ENCODE peak calls at places on chromosomes 1 and 21, in six cellular contexts. T, W, K, R, Z and J are unnamed samples.

GRCh38 chr1:7839526-7839925 is 13.3 kb downstream of the UTS2 start:
- DNase-seq in W (no peak), R (no peak), T (no peak), Z (no peak), K (no peak), J (no peak)

GRCh38 chr1:165367375-165367993 is 11.0 kb upstream of the LMX1A start:
- DNase-seq in R (peak), Z (peak), K (peak), W (peak), T (peak), J (peak)

GRCh38 chr1:46171872-46172271 is 3.0 kb upstream of the TSPAN1 start:
- DNase-seq in W (no peak), T (no peak), R (no peak), Z (no peak), K (no peak), J (peak)

GRCh38 chr1:168266644-168267186 is 14.0 kb upstream of the TBX19 start:
- DNase-seq in K (no peak), Z (peak), T (no peak), W (peak), R (peak), J (no peak)

GRCh38 chr1:35431173-35431599 is 126.0 kb downstream of the KIAA0319L start:
- DNase-seq in Z (peak), K (no peak), W (no peak), T (no peak), R (peak), J (no peak)

GRCh38 chr1:9195651-9196050 is 38.9 kb upstream of the H6PD start:
- DNase-seq in R (no peak), Z (no peak), K (peak), W (no peak), T (no peak), J (no peak)

GRCh38 chr1:248828845-248829244 is 3.1 kb upstream of the SH3BP5L start:
- DNase-seq in Z (peak), R (peak), T (no peak), K (no peak), W (no peak), J (no peak)

GRCh38 chr1:161382214-161383019 is 14.7 kb upstream of the CFAP126 start:
- DNase-seq in T (no peak), Z (peak), K (peak), R (peak), W (no peak), J (no peak)

GRCh38 chr1:85502625-85503083 is 37.7 kb upstream of the DDAH1 start:
- DNase-seq in K (peak), Z (peak), R (peak), W (peak), T (peak), J (no peak)

GRCh38 chr1:153343811-153344717 is 4.6 kb downstream of the PGLYRP4 start:
- DNase-seq in K (peak), T (no peak), Z (no peak), R (peak), W (no peak), J (peak)

GRCh38 chr1:48069662-48070432 is 72.7 kb upstream of the TRABD2B start:
- DNase-seq in K (no peak), R (peak), T (no peak), Z (peak), W (no peak), J (no peak)

GRCh38 chr1:208034135-208034534 is 123.2 kb upstream of the CD34 start:
- DNase-seq in W (no peak), Z (no peak), R (no peak), T (no peak), K (no peak), J (no peak)

GRCh38 chr1:29543586-29543985 is 307.3 kb downstream of the PTPRU start:
- DNase-seq in W (no peak), Z (no peak), K (no peak), R (no peak), T (no peak), J (no peak)

GRCh38 chr1:229069176-229069575 is 201.7 kb upstream of the RAB4A start:
- DNase-seq in Z (no peak), W (no peak), T (no peak), R (no peak), K (no peak), J (no peak)

GRCh38 chr1:44808938-44809917 is 905 bp downstream of the BTBD19 start:
- DNase-seq in T (peak), W (peak), Z (peak), R (peak), K (peak), J (no peak)

GRCh38 chr1:32464716-32465540 is at the start of gene ZBTB8B:
- DNase-seq in T (peak), Z (peak), W (peak), R (peak), K (peak), J (peak)

GRCh38 chr1:3768811-3769390 is 3.6 kb upstream of the SMIM1 start:
- DNase-seq in K (no peak), W (no peak), Z (no peak), T (no peak), R (no peak), J (no peak)

GRCh38 chr1:248714248-248714647 is 11.7 kb upstream of the OR14I1 start:
- DNase-seq in R (no peak), K (no peak), T (no peak), Z (no peak), W (no peak), J (no peak)

GRCh38 chr1:22229374-22229773 is 86.5 kb upstream of the WNT4 start:
- DNase-seq in W (no peak), K (no peak), Z (peak), T (no peak), R (peak), J (no peak)

GRCh38 chr1:240967070-240967724 is 355.2 kb upstream of the GREM2 start:
- DNase-seq in Z (no peak), R (no peak), W (no peak), T (no peak), K (no peak), J (no peak)

GRCh38 chr1:208148380-208148779 is 95.8 kb downstream of the PLXNA2 start:
- DNase-seq in W (no peak), T (no peak), K (no peak), R (no peak), Z (no peak), J (no peak)

GRCh38 chr1:29649375-29650040 is 413.2 kb downstream of the PTPRU start:
- DNase-seq in W (peak), T (no peak), R (no peak), K (no peak), Z (no peak), J (no peak)

GRCh38 chr1:4654764-4655673 is 610 bp downstream of the AJAP1 start:
- DNase-seq in T (no peak), K (no peak), W (no peak), R (no peak), Z (no peak), J (no peak)

GRCh38 chr1:112335351-112335750 is 60.7 kb upstream of the CTTNBP2NL start:
- DNase-seq in T (no peak), K (no peak), R (no peak), W (no peak), Z (no peak), J (no peak)

DNA sequence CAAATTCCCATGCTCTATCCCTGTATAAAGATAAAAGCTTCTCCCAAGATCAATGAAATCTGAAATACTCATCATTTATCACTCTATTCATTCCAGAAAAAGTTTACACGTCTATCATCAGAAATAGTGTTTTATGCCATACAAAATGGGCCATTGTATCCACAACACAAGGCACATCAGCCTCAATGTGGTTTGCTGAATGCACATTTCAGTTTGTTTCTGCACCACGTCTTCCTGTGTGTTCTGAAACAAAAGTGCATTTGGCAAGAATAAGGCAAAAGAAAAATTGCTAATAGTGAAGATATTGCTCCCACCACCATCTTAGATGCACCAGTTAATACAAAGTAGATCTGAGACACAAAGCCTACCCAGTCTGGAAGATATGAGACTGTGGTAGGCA is 89.6 kb upstream of the ETS2 start:
- DNase-seq in T (no peak), W (no peak), K (no peak), Z (no peak), R (no peak), J (no peak)
- TF ChIP-seq CTCF in T (no peak), W (no peak), K (no peak), Z (no peak), R (no peak), J (no peak)

GRCh38 chr1:59666106-59666505 is 148.6 kb upstream of the HOOK1 start:
- DNase-seq in K (no peak), Z (no peak), R (peak), T (no peak), W (no peak), J (no peak)
- TF ChIP-seq CTCF in K (no peak), Z (peak), R (no peak), T (peak), W (no peak), J (no peak)

GRCh38 chr1:17869826-17870225 is 114.7 kb downstream of the ACTL8 start:
- DNase-seq in R (peak), Z (peak), K (no peak), T (no peak), W (no peak), J (no peak)

GRCh38 chr1:17873007-17873675 is 118.0 kb downstream of the ACTL8 start:
- DNase-seq in T (peak), Z (no peak), K (no peak), R (no peak), W (no peak), J (no peak)

GRCh38 chr1:17874231-17874630 is 119.1 kb downstream of the ACTL8 start:
- DNase-seq in T (no peak), K (no peak), R (peak), W (no peak), Z (peak), J (no peak)

GRCh38 chr1:17867470-17867869 is 112.3 kb downstream of the ACTL8 start:
- DNase-seq in R (no peak), Z (no peak), W (no peak), K (no peak), T (no peak), J (no peak)

GRCh38 chr1:17870679-17871078 is 115.5 kb downstream of the ACTL8 start:
- DNase-seq in T (no peak), W (no peak), R (no peak), K (no peak), Z (no peak), J (no peak)
- TF ChIP-seq CTCF in T (no peak), W (no peak), R (no peak), K (no peak), Z (no peak), J (no peak)

GRCh38 chr1:11674488-11674887 is 6.5 kb downstream of the MAD2L2 start:
- DNase-seq in K (no peak), W (no peak), R (no peak), Z (no peak), T (no peak), J (no peak)

GRCh38 chr1:11678442-11678841 is 2.5 kb downstream of the MAD2L2 start:
- DNase-seq in K (no peak), Z (no peak), W (no peak), T (no peak), R (no peak), J (no peak)

GRCh38 chr1:11673089-11673769 is 7.7 kb downstream of the MAD2L2 start:
- DNase-seq in W (no peak), K (no peak), R (no peak), Z (no peak), T (no peak), J (no peak)

GRCh38 chr1:11675362-11675761 is 5.6 kb downstream of the MAD2L2 start:
- DNase-seq in W (no peak), K (no peak), Z (no peak), R (no peak), T (no peak), J (no peak)

DNA sequence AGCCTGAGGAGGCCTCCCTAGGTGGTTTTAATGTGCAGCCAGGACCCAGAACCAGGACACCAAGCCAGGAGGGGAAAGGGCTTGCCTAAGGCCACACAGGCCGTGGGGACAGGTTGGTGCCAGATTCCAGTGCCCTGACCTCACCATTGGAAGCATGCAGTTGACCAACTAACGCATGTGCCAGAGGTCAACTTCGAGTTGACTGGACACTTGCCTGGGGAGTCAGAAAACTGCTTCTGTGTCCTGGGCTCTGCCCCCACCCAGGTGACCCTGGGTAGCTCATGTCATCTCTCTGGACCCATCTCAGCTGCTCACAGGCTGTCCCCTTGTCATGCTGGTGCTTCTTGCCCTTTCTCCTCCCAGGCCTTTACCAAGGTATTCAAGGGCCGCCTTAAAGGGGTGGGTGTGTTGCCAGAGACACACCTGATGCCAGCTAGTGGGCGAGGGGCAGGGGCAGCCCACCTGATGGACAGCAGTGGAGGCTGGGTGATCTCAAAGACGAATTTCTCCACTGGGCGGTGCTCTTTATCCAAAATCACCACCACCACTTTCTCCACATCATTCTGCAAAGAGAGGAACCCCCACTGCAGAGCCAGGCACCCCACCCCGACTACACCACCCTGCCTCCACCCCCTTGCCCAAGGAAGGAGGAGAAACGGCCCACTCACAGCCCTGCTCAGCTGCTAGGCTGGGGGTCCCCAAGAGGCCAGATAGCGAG is 4.4 kb downstream of the MAD2L2 start:
- DNase-seq in R (no peak), T (no peak), Z (no peak), K (no peak), W (peak), J (no peak)
- TF ChIP-seq CTCF in R (no peak), T (no peak), Z (no peak), K (no peak), W (no peak), J (no peak)

DNA sequence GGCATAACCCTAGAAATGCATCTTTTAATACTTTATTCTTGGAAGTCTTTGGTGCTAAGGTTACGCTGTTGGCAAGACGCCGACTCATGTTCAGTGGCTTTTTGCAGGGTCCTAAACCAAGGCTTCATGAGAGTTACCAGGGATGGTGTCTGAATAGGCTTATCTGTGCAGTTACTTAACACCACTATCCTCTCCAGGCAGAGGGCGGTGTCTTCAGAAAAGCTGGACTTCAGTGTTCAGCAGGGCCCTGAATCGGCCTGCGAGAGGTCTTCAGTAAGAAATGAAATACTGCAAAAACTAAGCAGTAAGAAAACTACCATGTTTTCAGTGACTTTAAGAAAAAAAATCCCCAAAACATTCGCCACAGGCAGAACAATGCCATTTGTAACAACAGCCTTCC is 58.3 kb downstream of the SIM2 start:
- DNase-seq in Z (no peak), W (no peak), T (no peak), R (no peak), K (no peak), J (no peak)
- TF ChIP-seq CTCF in Z (no peak), W (no peak), T (no peak), R (no peak), K (no peak), J (no peak)

GRCh38 chr1:65001238-65001792 is 35.0 kb upstream of the JAK1 start:
- DNase-seq in R (peak), T (peak), W (peak), K (peak), Z (peak), J (no peak)
- TF ChIP-seq CTCF in R (peak), T (peak), W (no peak), K (no peak), Z (no peak), J (no peak)

DNA sequence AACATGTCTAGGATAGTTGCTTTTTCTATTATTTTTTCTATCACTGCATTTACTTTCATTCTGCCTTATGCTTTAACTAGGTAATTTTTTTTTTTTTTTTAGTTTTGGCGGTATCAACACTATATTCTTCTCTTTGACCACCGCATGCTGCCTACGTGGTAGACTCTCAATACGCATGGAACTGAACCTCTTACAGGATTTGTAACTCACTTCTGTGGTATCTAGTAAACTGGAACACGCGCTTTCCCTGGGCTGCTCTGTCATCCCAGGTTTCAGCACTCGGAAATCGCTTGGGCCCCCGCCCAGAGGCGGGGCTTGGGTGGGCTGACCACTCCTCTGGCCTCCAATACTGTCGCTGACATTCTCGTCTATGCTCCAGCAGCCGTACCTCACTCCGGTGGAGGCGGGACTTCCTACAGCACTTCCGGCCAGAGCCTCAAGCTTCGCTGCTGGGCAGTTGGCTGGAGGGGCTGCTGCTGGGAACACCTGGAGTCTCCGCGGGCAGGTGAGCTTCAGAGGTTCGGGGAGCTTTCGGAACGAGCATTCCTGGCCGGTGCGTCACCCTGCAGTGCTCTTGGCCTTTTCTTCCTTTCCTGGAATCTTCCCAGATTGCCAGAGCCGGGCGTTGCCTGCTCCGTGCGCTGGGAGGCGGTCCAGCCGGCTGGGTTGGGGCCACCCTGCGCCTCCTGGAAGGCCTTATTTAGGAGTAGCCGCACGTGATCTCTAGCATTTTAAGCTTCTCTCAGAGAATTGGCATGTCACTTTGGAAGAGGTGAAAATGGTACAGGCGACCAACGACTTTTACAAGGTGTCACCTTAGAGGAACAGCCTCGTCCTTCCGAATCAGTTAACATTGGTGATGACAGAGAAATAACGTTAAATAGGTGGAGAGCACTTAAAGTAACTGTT is at the start of gene TBCE:
- DNase-seq in K (peak), Z (peak), R (peak), T (peak), W (peak), J (peak)
- TF ChIP-seq CTCF in K (no peak), Z (peak), R (peak), T (no peak), W (no peak), J (peak)

GRCh38 chr1:63532727-63533126 is 9.4 kb downstream of the EFCAB7 start:
- DNase-seq in K (no peak), W (no peak), R (no peak), Z (no peak), T (no peak), J (no peak)

GRCh38 chr1:63537006-63537405 is 13.7 kb downstream of the EFCAB7 start:
- DNase-seq in Z (no peak), K (no peak), R (no peak), T (no peak), W (no peak), J (no peak)

GRCh38 chr1:63534406-63534805 is 11.1 kb downstream of the EFCAB7 start:
- DNase-seq in Z (no peak), W (no peak), R (no peak), K (no peak), T (no peak), J (no peak)

DNA sequence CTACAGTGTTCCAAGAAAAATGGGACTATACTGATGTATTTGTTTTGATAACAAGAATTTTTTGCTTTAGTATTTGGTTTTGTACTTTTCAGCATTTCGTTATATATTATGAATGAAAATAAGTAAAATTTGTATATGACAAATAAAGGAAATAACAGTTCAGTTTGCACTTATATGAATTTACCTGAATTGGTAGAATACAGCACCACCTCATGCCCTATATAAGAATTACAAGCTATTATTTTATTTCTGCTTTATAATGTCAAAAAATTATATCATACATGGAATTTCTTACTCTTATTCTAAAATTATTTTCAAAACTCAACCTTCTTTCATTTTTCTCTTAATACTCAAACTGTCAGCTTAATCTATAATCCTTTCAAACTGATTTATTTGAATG is 14.6 kb downstream of the EFCAB7 start:
- DNase-seq in T (no peak), R (peak), W (no peak), K (no peak), Z (peak), J (no peak)
- TF ChIP-seq CTCF in T (peak), R (peak), W (peak), K (no peak), Z (peak), J (peak)

DNA sequence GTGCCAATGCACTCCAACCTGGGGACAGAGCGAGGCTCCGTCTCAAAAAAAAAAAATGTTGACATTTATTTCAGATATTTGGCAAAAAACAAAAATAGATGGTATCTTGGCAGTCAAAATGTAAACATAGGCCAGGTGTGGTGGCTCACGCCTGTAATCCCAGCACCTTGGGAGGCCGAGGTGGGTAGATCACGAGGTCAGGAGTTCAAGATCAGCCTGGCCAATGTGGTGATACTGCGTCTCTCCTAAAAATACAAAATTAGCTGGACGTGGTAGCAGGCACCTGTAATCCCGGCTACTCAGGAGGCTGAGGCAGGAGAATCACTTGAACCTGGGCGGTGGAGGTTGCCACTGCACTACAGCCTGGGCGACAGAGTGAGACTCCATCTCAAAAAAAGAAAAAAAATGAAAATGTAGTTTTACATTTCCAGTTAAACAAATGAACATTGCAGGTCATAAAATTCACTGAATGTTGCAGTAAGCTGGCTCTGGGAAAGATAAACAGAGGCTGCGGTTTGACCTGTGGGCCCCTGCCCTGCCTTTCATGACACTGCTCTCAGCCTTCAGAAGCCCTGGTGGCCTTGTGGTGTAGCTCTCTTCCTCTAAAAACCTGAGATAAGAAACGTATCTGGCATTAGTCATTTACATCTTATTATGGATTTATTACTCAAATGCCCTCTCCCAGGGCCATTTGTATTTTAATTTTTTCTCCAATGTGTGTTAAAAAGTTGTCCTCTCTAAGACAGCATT is 12.2 kb upstream of the SLC44A3 start:
- DNase-seq in R (no peak), T (no peak), K (no peak), W (no peak), Z (no peak), J (no peak)
- TF ChIP-seq CTCF in R (no peak), T (no peak), K (no peak), W (no peak), Z (no peak), J (peak)